ENCODE peak calls at places on chromosomes 7 and 10, in six cellular contexts. C is glutamatergic neuron, F is non-pigmented ciliary epithelial cell, U is DMS53, N is ovary, K is foreskin fibroblast. Q is an unnamed sample.
A peak's percentile ranks its signal among the peaks of the same experiment; 100 is the strongest.

GRCh38 chr10:124356706-124357582 is 61.8 kb downstream of the OAT start:
- DNase-seq in C (no peak), N (no peak), U (no peak), K (no peak), F (no peak), Q (no peak)

GRCh38 chr10:71850021-71850744 is 868 bp downstream of the PSAP start:
- DNase-seq in K (no peak), N (no peak), U (no peak), F (no peak), C (no peak), Q (no peak)

GRCh38 chr7:24668922-24669635 is 88.2 kb downstream of the GSDME start:
- DNase-seq in N (no peak), C (no peak), F (no peak), U (no peak), K (peak; percentile 37), Q (no peak)

GRCh38 chr10:11515596-11516418 is 95.6 kb downstream of the USP6NL start:
- DNase-seq in F (peak; percentile 43), N (peak; percentile 47), C (no peak), K (peak; percentile 46), U (peak; percentile 87), Q (no peak)

GRCh38 chr7:134186801-134187200 is 59.7 kb downstream of the LRGUK start:
- DNase-seq in F (no peak), C (no peak), N (no peak), K (peak; percentile 12), U (no peak), Q (no peak)

GRCh38 chr10:86673827-86674581 is 5.7 kb downstream of the LDB3 start:
- DNase-seq in N (no peak), U (peak; percentile 32), K (no peak), F (no peak), C (peak; percentile 75), Q (no peak)

GRCh38 chr10:74282151-74282852 is 131.3 kb downstream of the ADK start:
- DNase-seq in K (peak; percentile 62), C (no peak), N (no peak), F (peak; percentile 14), U (no peak), Q (no peak)

GRCh38 chr7:96901822-96902412 is 103.4 kb upstream of the DLX6 start:
- DNase-seq in U (peak; percentile 29), K (no peak), C (no peak), F (no peak), N (no peak), Q (no peak)

GRCh38 chr10:99535764-99536399 is 3.1 kb downstream of the NKX2-3 start:
- DNase-seq in F (no peak), C (no peak), N (no peak), U (peak; percentile 59), K (no peak), Q (no peak)

GRCh38 chr10:15877836-15878576 is 17.7 kb upstream of the MINDY3 start:
- DNase-seq in F (no peak), K (no peak), N (no peak), U (peak; percentile 31), C (peak; percentile 23), Q (no peak)

GRCh38 chr7:138770904-138771303 is 26.9 kb upstream of the TMEM213 start:
- DNase-seq in U (no peak), N (no peak), K (no peak), F (no peak), C (no peak), Q (no peak)